ENCODE peak calls at places on chromosomes 4 and X, in six cellular contexts. Y is left cardiac atrium; U is AG08396; A is GM04504; P is activated CD4-positive, alpha-beta T cell treated with anti-CD3 and anti-CD28 coated beads for 36 hours; M is activated effector memory CD4-positive, alpha-beta T cell treated with Interleukin-2 at 50 U/mL for 16 hours. H is an unnamed sample.

GRCh38 chrX:39760930-39761329 is 336.8 kb downstream of the BCOR start:
- DNase-seq in P (peak; percentile 35), U (no peak), A (no peak), Y (no peak), M (no peak), H (no peak)

GRCh38 chrX:152878976-152879755 is 18.7 kb upstream of the ZNF185 start:
- DNase-seq in M (no peak), Y (no peak), U (no peak), A (no peak), P (no peak), H (no peak)

GRCh38 chrX:154486396-154487207 is at the start of gene UBL4A:
- DNase-seq in Y (peak; percentile 76), U (peak; percentile 69), M (peak; percentile 46), P (peak; percentile 70), A (no peak), H (no peak)

GRCh38 chr4:78002260-78002659 is 54.9 kb upstream of the FRAS1 start:
- DNase-seq in A (no peak), U (no peak), Y (no peak), M (no peak), P (no peak), H (no peak)

GRCh38 chrX:2500091-2500680 is 590 bp downstream of the DHRSX start:
- DNase-seq in U (peak; percentile 79), M (peak; percentile 10), A (no peak), P (peak; percentile 47), Y (no peak), H (no peak)

GRCh38 chr4:73252001-73252400 is 6.6 kb downstream of the ANKRD17 start:
- DNase-seq in P (no peak), M (no peak), A (no peak), U (no peak), Y (no peak), H (no peak)

GRCh38 chrX:57817302-57817701 is 93.0 kb downstream of the ZXDA start:
- DNase-seq in P (no peak), Y (no peak), A (no peak), M (no peak), U (no peak), H (no peak)

GRCh38 chr4:163607292-163607691 is 112.8 kb downstream of the TMA16 start:
- DNase-seq in U (no peak), Y (no peak), M (no peak), A (no peak), P (no peak), H (no peak)

GRCh38 chrX:47321386-47321785 is 49.0 kb upstream of the ZNF157 start:
- DNase-seq in Y (peak; percentile 73), M (no peak), P (no peak), U (peak; percentile 64), A (no peak), H (peak; percentile 47)

GRCh38 chrX:30702736-30703135 is 49.5 kb downstream of the GK start:
- DNase-seq in U (peak; percentile 52), M (no peak), A (peak; percentile 49), Y (no peak), P (no peak), H (no peak)

GRCh38 chrX:39896951-39897740 is 200.6 kb downstream of the BCOR start:
- DNase-seq in P (no peak), M (no peak), Y (peak; percentile 36), U (peak; percentile 75), A (no peak), H (no peak)

GRCh38 chrX:81120936-81121351 is 80.8 kb downstream of the HMGN5 start:
- DNase-seq in A (peak; percentile 10), U (peak; percentile 24), P (peak; percentile 60), M (peak; percentile 10), Y (peak; percentile 39), H (peak; percentile 41)

GRCh38 chr4:128835498-128836222 is 26.2 kb downstream of the JADE1 start:
- DNase-seq in P (no peak), M (no peak), U (no peak), Y (peak; percentile 83), A (no peak), H (no peak)

GRCh38 chr4:8818063-8818881 is 53.4 kb downstream of the HMX1 start:
- DNase-seq in Y (no peak), U (no peak), P (no peak), M (no peak), A (no peak), H (no peak)

GRCh38 chr4:4574792-4575191 is 32.9 kb upstream of the STX18 start:
- DNase-seq in A (peak; percentile 66), Y (peak; percentile 77), M (no peak), P (peak; percentile 39), U (peak; percentile 62), H (peak; percentile 85)